ENCODE peak calls at places on chromosomes 1 and 21, in six cellular contexts. D, U, Y, G, H and X are unnamed samples.

GRCh38 chr1:201624741-201625646 is 86.1 kb downstream of the NAV1 start:
- DNase-seq in D (no peak), U (no peak), H (no peak), G (no peak), Y (no peak), X (no peak)

GRCh38 chr21:14977814-14978213 is 87.0 kb downstream of the NRIP1 start:
- DNase-seq in G (no peak), D (no peak), H (no peak), U (no peak), Y (no peak), X (no peak)

GRCh38 chr1:27130798-27131197 is 24.1 kb downstream of the SLC9A1 start:
- DNase-seq in D (peak), U (no peak), Y (no peak), H (no peak), G (no peak), X (no peak)

GRCh38 chr1:70666381-70667140 is 255.5 kb downstream of the CTH start:
- DNase-seq in U (no peak), G (no peak), D (no peak), H (no peak), Y (peak), X (no peak)

GRCh38 chr1:41724248-41724647 is 194.5 kb downstream of the HIVEP3 start:
- DNase-seq in U (no peak), Y (no peak), D (no peak), H (no peak), G (no peak), X (no peak)

GRCh38 chr1:218741852-218742251 is 396.7 kb downstream of the TGFB2 start:
- DNase-seq in D (no peak), U (no peak), H (no peak), G (no peak), Y (no peak), X (no peak)

GRCh38 chr1:39394598-39394997 is 96.8 kb upstream of the BMP8A start:
- DNase-seq in G (no peak), U (peak), H (no peak), Y (no peak), D (no peak), X (no peak)

GRCh38 chr1:26035203-26035958 is 10.5 kb downstream of the SLC30A2 start:
- DNase-seq in D (peak), U (peak), Y (peak), G (peak), H (peak), X (peak)

GRCh38 chr1:169546087-169546995 is 39.9 kb downstream of the F5 start:
- DNase-seq in Y (peak), G (peak), U (peak), D (no peak), H (peak), X (peak)

GRCh38 chr1:201457508-201457960 is 11.5 kb downstream of the PHLDA3 start:
- DNase-seq in H (no peak), Y (no peak), D (no peak), G (no peak), U (no peak), X (no peak)

GRCh38 chr1:82034812-82035211 is 234.1 kb downstream of the ADGRL2 start:
- DNase-seq in U (no peak), Y (no peak), H (no peak), D (no peak), G (no peak), X (no peak)

GRCh38 chr21:17777321-17777720 is 41.8 kb downstream of the C21orf91 start:
- DNase-seq in H (no peak), G (no peak), U (no peak), D (no peak), Y (no peak), X (no peak)

GRCh38 chr1:40384887-40385286 is 11.4 kb downstream of the SMAP2 start:
- DNase-seq in H (no peak), Y (no peak), G (no peak), U (no peak), D (no peak), X (no peak)

GRCh38 chr1:8599813-8600212 is 217.6 kb downstream of the RERE start:
- DNase-seq in G (no peak), D (no peak), Y (no peak), U (no peak), H (no peak), X (no peak)

GRCh38 chr1:61997123-61997522 is 197.5 kb upstream of the L1TD1 start:
- DNase-seq in Y (no peak), H (no peak), G (no peak), U (no peak), D (no peak), X (no peak)

GRCh38 chr21:27715131-27715530 is 748.2 kb upstream of the ADAMTS5 start:
- DNase-seq in D (no peak), Y (no peak), G (no peak), H (no peak), U (no peak), X (no peak)

GRCh38 chr1:64499966-64500365 is 30.0 kb downstream of the CACHD1 start:
- DNase-seq in U (no peak), G (no peak), H (no peak), Y (no peak), D (no peak), X (no peak)

GRCh38 chr1:74641876-74642275 is 31.7 kb downstream of the ERICH3 start:
- DNase-seq in G (no peak), H (no peak), U (no peak), Y (no peak), D (no peak), X (no peak)

GRCh38 chr1:245411245-245411644 is 256.5 kb downstream of the KIF26B start:
- DNase-seq in D (no peak), Y (no peak), U (no peak), G (no peak), H (no peak), X (no peak)

GRCh38 chr1:203402609-203403337 is 51.9 kb upstream of the FMOD start:
- DNase-seq in U (no peak), H (no peak), G (no peak), D (no peak), Y (no peak), X (no peak)

GRCh38 chr1:89904219-89904980 is 83.6 kb downstream of the LRRC8D start:
- DNase-seq in Y (no peak), U (no peak), D (no peak), G (no peak), H (no peak), X (no peak)

GRCh38 chr21:27275294-27275927 is 308.5 kb upstream of the ADAMTS5 start:
- DNase-seq in D (no peak), G (no peak), U (no peak), H (no peak), Y (no peak), X (no peak)

GRCh38 chr1:66925558-66925910 is 744 bp downstream of the MIER1 start:
- DNase-seq in H (no peak), Y (no peak), D (no peak), G (no peak), U (no peak), X (no peak)